ENCODE peak calls at places on chromosome 18, in six cellular contexts. M, W, H, U, P and Q are unnamed samples.

GRCh38 chr18:58845913-58846312 is 18.8 kb upstream of the ZNF532 start:
- DNase-seq in W (no peak), H (no peak), M (no peak), U (no peak), P (no peak), Q (no peak)

GRCh38 chr18:46002934-46003333 is 35.8 kb upstream of the EPG5 start:
- DNase-seq in U (no peak), M (no peak), P (no peak), W (no peak), H (no peak), Q (no peak)

GRCh38 chr18:44823782-44824181 is 143.1 kb downstream of the SETBP1 start:
- DNase-seq in H (no peak), M (peak; percentile 38), W (no peak), P (peak; percentile 11), U (no peak), Q (no peak)

GRCh38 chr18:23912356-23912755 is 102.2 kb upstream of the TTC39C start:
- DNase-seq in H (no peak), P (no peak), U (no peak), M (no peak), W (no peak), Q (no peak)

GRCh38 chr18:3099327-3099726 is 86.4 kb upstream of the LPIN2 start:
- DNase-seq in P (no peak), H (no peak), M (no peak), W (no peak), U (no peak), Q (no peak)

GRCh38 chr18:42048150-42048549 is 93.1 kb downstream of the PIK3C3 start:
- DNase-seq in W (no peak), M (no peak), H (no peak), P (peak; percentile 27), U (no peak), Q (no peak)

GRCh38 chr18:42683094-42683493 is 432.4 kb downstream of the RIT2 start:
- DNase-seq in W (no peak), P (no peak), U (no peak), M (no peak), H (no peak), Q (no peak)

GRCh38 chr18:42183746-42184145 is 228.7 kb downstream of the PIK3C3 start:
- DNase-seq in H (no peak), P (peak; percentile 5), W (no peak), M (no peak), U (no peak), Q (no peak)

GRCh38 chr18:32810314-32810713 is 37.5 kb upstream of the KLHL14 start:
- DNase-seq in U (no peak), M (no peak), H (no peak), P (no peak), W (no peak), Q (no peak)

GRCh38 chr18:79573921-79574491 is 105.6 kb upstream of the CTDP1 start:
- DNase-seq in M (no peak), H (no peak), W (no peak), U (peak; percentile 38), P (no peak), Q (peak; percentile 11)

GRCh38 chr18:37364237-37364636 is 201.4 kb downstream of the CELF4 start:
- DNase-seq in W (no peak), M (peak; percentile 27), U (no peak), P (peak; percentile 88), H (no peak), Q (no peak)

GRCh38 chr18:79410731-79411613 is 15.2 kb downstream of the NFATC1 start:
- DNase-seq in P (no peak), U (peak; percentile 69), M (no peak), W (no peak), H (no peak), Q (peak; percentile 55)

GRCh38 chr18:7617738-7618422 is 50.8 kb downstream of the PTPRM start:
- DNase-seq in M (no peak), W (no peak), U (no peak), H (no peak), P (peak; percentile 8), Q (peak; percentile 38)

GRCh38 chr18:47603158-47603557 is 327.3 kb downstream of the SMAD2 start:
- DNase-seq in H (no peak), M (no peak), W (no peak), P (no peak), U (no peak), Q (no peak)

GRCh38 chr18:38459086-38459485 is 893.5 kb upstream of the CELF4 start:
- DNase-seq in M (no peak), P (no peak), H (no peak), U (peak; percentile 55), W (no peak), Q (no peak)

GRCh38 chr18:45348974-45349373 is 266.3 kb upstream of the SLC14A2 start:
- DNase-seq in U (no peak), P (no peak), W (no peak), H (no peak), M (no peak), Q (no peak)

GRCh38 chr18:44973282-44973681 is 292.6 kb downstream of the SETBP1 start:
- DNase-seq in W (no peak), H (no peak), U (no peak), P (no peak), M (no peak), Q (no peak)

GRCh38 chr18:68803371-68803770 is 5.5 kb downstream of the CCDC102B start:
- DNase-seq in W (no peak), H (no peak), P (peak; percentile 2), M (peak; percentile 46), U (peak; percentile 73), Q (peak; percentile 43)

GRCh38 chr18:54359233-54359632 is 1.5 kb downstream of the C18orf54 start:
- DNase-seq in U (no peak), P (no peak), W (no peak), M (no peak), H (no peak), Q (no peak)

GRCh38 chr18:50307738-50308470 is 20.4 kb upstream of the CXXC1 start:
- DNase-seq in H (no peak), U (peak; percentile 91), P (peak; percentile 97), W (peak; percentile 89), M (peak; percentile 82), Q (peak; percentile 89)

GRCh38 chr18:79200546-79201268 is 131.5 kb downstream of the ATP9B start:
- DNase-seq in H (peak; percentile 8), U (peak; percentile 71), M (no peak), P (peak; percentile 35), W (peak; percentile 30), Q (no peak)

GRCh38 chr18:79493211-79493800 is 97.6 kb downstream of the NFATC1 start:
- DNase-seq in M (peak; percentile 9), W (no peak), P (no peak), H (no peak), U (peak; percentile 58), Q (no peak)

GRCh38 chr18:53991805-53992204 is 232.7 kb downstream of the MBD2 start:
- DNase-seq in U (no peak), P (no peak), M (no peak), H (no peak), W (no peak), Q (no peak)

GRCh38 chr18:76131738-76132137 is 363.3 kb downstream of the ZNF516 start:
- DNase-seq in H (no peak), W (no peak), P (no peak), U (no peak), M (no peak), Q (no peak)

GRCh38 chr18:7657937-7658336 is 90.8 kb downstream of the PTPRM start:
- DNase-seq in W (no peak), H (no peak), U (no peak), P (no peak), M (no peak), Q (no peak)

DNA sequence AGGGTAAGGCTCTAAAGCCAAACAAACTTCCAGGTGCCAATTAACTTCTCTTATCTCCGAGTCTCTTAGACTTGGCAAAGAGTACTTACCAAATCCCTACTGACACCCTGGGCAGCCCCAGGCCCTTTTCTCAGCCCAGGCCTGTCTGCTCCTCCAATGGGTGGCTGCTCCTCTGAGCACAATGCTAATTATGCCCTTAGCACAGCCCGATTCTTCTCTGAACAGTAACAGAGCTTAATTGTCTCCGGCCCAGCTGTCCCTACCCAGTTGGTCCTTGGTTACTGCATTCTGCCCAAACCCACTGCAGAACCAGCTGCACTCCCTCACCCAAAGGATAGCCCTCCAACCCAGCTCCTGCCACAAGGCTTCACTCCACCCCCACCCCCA is 110.3 kb downstream of the SMAD7 start:
- DNase-seq in P (no peak), W (no peak), H (no peak), U (no peak), M (no peak), Q (peak; percentile 19)
- H3K27ac ChIP-seq in P (no peak overlapping the region), W (no peak overlapping the region), H (no peak overlapping the region), U (no peak overlapping the region), M (peak overlapping the region; percentile 69), Q (no peak overlapping the region)

GRCh38 chr18:26656944-26657536 is 108.7 kb upstream of the KCTD1 start:
- DNase-seq in P (peak; percentile 78), U (peak; percentile 80), H (no peak), W (no peak), M (peak; percentile 18), Q (peak; percentile 89)
- TF ChIP-seq POLR2A in P (peak; percentile 78), U (no peak), H (no peak), W (no peak), M (no peak), Q (peak; percentile 74)

GRCh38 chr18:11752116-11752911 is 63.2 kb downstream of the GNAL start:
- DNase-seq in H (no peak), W (no peak), P (peak; percentile 14), U (no peak), M (no peak), Q (no peak)
- H3K4me3 ChIP-seq in H (no peak overlapping the region), W (peak overlapping the region; percentile 28), P (no peak overlapping the region), U (peak overlapping the region; percentile 55), M (peak overlapping the region; percentile 29), Q (no peak overlapping the region)

DNA sequence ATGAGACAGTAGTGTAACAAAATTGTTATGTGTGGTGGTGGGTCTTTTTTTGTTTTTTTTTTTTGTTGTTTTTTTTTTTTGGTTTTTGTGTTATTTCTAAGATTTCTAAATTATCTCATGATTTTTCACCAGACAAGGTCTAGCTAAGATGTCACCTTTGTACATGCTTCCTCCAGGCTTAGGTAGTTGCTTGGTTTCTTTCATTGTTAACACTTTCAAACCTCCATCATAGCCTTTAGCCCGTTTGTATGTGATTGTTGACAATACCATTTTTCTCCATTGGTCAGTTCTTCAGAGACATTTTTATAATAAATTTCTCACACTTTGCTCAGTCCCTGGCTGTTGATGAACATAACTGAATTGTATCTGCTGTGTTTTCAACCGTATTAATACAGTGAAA is 2.2 kb downstream of the RELCH start:
- DNase-seq in P (no peak), U (no peak), M (no peak), H (no peak), W (no peak), Q (no peak)
- H3K27ac ChIP-seq in P (no peak overlapping the region), U (no peak overlapping the region), M (no peak overlapping the region), H (no peak overlapping the region), W (no peak overlapping the region), Q (no peak overlapping the region)

GRCh38 chr18:35267161-35267651 is 22.8 kb downstream of the ZSCAN30 start:
- DNase-seq in W (peak; percentile 76), M (peak; percentile 67), P (peak; percentile 55), U (peak; percentile 91), H (no peak), Q (peak; percentile 74)
- TF ChIP-seq POLR2A in W (no peak), M (peak; percentile 29), P (no peak), U (no peak), H (no peak), Q (no peak)